ENCODE peak calls at places on chromosomes 16 and 17, in seven cellular contexts. C, A, J, H, X, P and S are unnamed samples.
A peak's percentile ranks its signal among the peaks of the same experiment; 100 is the strongest.

GRCh38 chr17:3571043-3571900 is 13.7 kb upstream of the TRPV3 start:
- DNase-seq in C (no peak), A (no peak), J (no peak), H (no peak), X (peak; percentile 77), P (no peak), S (no peak)

GRCh38 chr16:49495596-49496355 is 122.2 kb downstream of the C16orf78 start:
- DNase-seq in C (no peak), A (no peak), J (no peak), H (no peak), X (no peak), P (no peak), S (no peak)

GRCh38 chr17:67004191-67004590 is 39.7 kb downstream of the CACNG4 start:
- DNase-seq in C (no peak), A (no peak), J (no peak), H (no peak), X (no peak), P (no peak), S (no peak)

GRCh38 chr16:56436258-56436657 is 10.9 kb upstream of the AMFR start:
- DNase-seq in C (no peak), A (no peak), J (no peak), H (no peak), X (no peak), P (peak; percentile 42), S (no peak)

GRCh38 chr16:78995441-78995840 is 605.1 kb downstream of the MAF start:
- DNase-seq in C (no peak), A (no peak), J (no peak), H (no peak), X (no peak), P (no peak), S (no peak)

GRCh38 chr17:14604920-14605599 is 304.2 kb downstream of the HS3ST3B1 start:
- DNase-seq in C (peak; percentile 30), A (no peak), J (no peak), H (no peak), X (no peak), P (no peak), S (peak; percentile 38)

GRCh38 chr16:77588389-77588788 is 133.9 kb upstream of the NUDT7 start:
- DNase-seq in C (no peak), A (no peak), J (no peak), H (no peak), X (no peak), P (no peak), S (no peak)

GRCh38 chr17:15944720-15945492 is at the start of gene ADORA2B:
- DNase-seq in C (peak; percentile 60), A (peak; percentile 89), J (no peak), H (no peak), X (peak; percentile 42), P (peak; percentile 82), S (peak; percentile 45)

GRCh38 chr17:19386974-19387920 is at the start of gene MFAP4:
- DNase-seq in C (no peak), A (peak; percentile 80), J (no peak), H (no peak), X (no peak), P (peak; percentile 71), S (peak; percentile 62)

GRCh38 chr16:60077791-60078280 is 1343.7 kb upstream of the GOT2 start:
- DNase-seq in C (no peak), A (no peak), J (no peak), H (no peak), X (no peak), P (no peak), S (no peak)

GRCh38 chr16:65185379-65185778 is 63.5 kb upstream of the CDH11 start:
- DNase-seq in C (no peak), A (no peak), J (no peak), H (no peak), X (no peak), P (no peak), S (no peak)

GRCh38 chr16:51390877-51391276 is 239.8 kb upstream of the SALL1 start:
- DNase-seq in C (no peak), A (peak; percentile 48), J (no peak), H (no peak), X (no peak), P (peak; percentile 51), S (no peak)

GRCh38 chr17:1461193-1461944 is 5.3 kb upstream of the CRK start:
- DNase-seq in C (no peak), A (no peak), J (no peak), H (no peak), X (no peak), P (peak; percentile 51), S (no peak)

GRCh38 chr16:29802416-29802935 is 3.9 kb upstream of the MAZ start:
- DNase-seq in C (no peak), A (no peak), J (no peak), H (no peak), X (no peak), P (no peak), S (no peak)

GRCh38 chr17:64706224-64707076 is 44.3 kb upstream of the SMURF2 start:
- DNase-seq in C (no peak), A (no peak), J (no peak), H (no peak), X (no peak), P (peak; percentile 19), S (peak; percentile 19)

GRCh38 chr16:80006175-80006895 is 405.8 kb upstream of the MAF start:
- DNase-seq in C (no peak), A (no peak), J (no peak), H (no peak), X (no peak), P (no peak), S (no peak)

GRCh38 chr17:2398655-2399571 is 1.9 kb downstream of the MNT start:
- DNase-seq in C (peak; percentile 54), A (peak; percentile 80), J (peak; percentile 43), H (peak; percentile 58), X (peak; percentile 4), P (peak; percentile 89), S (peak; percentile 60)

GRCh38 chr17:4940625-4941021 is 555 bp downstream of the RNF167 start:
- DNase-seq in C (no peak), A (no peak), J (no peak), H (peak; percentile 22), X (no peak), P (no peak), S (no peak)

GRCh38 chr17:10871914-10872313 is 34.0 kb upstream of the PIRT start:
- DNase-seq in C (peak; percentile 44), A (no peak), J (no peak), H (no peak), X (no peak), P (no peak), S (peak; percentile 26)

GRCh38 chr17:13492351-13493122 is 109.2 kb downstream of the HS3ST3A1 start:
- DNase-seq in C (no peak), A (no peak), J (no peak), H (no peak), X (no peak), P (no peak), S (no peak)

GRCh38 chr17:38585056-38585804 is 20.5 kb downstream of the SRCIN1 start:
- DNase-seq in C (no peak), A (peak; percentile 61), J (peak; percentile 77), H (no peak), X (peak; percentile 11), P (peak; percentile 67), S (no peak)

GRCh38 chr17:50272711-50273653 is 1.3 kb upstream of the TMEM92 start:
- DNase-seq in C (peak; percentile 69), A (peak; percentile 87), J (peak; percentile 22), H (peak; percentile 26), X (peak; percentile 37), P (peak; percentile 62), S (no peak)